ENCODE peak calls at places on chromosomes 2 and 18, in eight cellular contexts. A, X, Z, F, T, G, E and D are unnamed samples.
A peak's percentile ranks its signal among the peaks of the same experiment; 100 is the strongest.

GRCh38 chr2:16011621-16011960 is 71.2 kb downstream of the MYCN start:
- DNase-seq in G (no peak), X (no peak), A (no peak), F (no peak), Z (no peak), E (no peak), T (no peak), D (no peak)

GRCh38 chr18:9570255-9570654 is 44.1 kb downstream of the PPP4R1 start:
- DNase-seq in F (no peak), T (no peak), X (no peak), Z (no peak), G (no peak), A (no peak), E (no peak), D (no peak)

GRCh38 chr2:98828793-98829371 is 98.0 kb upstream of the MGAT4A start:
- DNase-seq in X (no peak), T (no peak), G (no peak), E (no peak), Z (no peak), F (no peak), A (no peak), D (no peak)

GRCh38 chr2:196750977-196751631 is 48.4 kb downstream of the GTF3C3 start:
- DNase-seq in X (peak; percentile 63), G (peak; percentile 77), E (peak; percentile 91), T (peak; percentile 30), Z (peak; percentile 44), F (peak; percentile 91), A (peak; percentile 49), D (peak; percentile 72)

GRCh38 chr2:885230-886071 is 65.2 kb upstream of the SNTG2 start:
- DNase-seq in Z (no peak), T (no peak), F (no peak), G (no peak), A (no peak), E (no peak), X (peak; percentile 7), D (no peak)

GRCh38 chr18:53792762-53793161 is 431.7 kb downstream of the MBD2 start:
- DNase-seq in X (no peak), A (no peak), E (no peak), Z (no peak), G (no peak), F (no peak), T (no peak), D (no peak)

GRCh38 chr2:168920504-168921157 is 19.5 kb downstream of the G6PC2 start:
- DNase-seq in G (peak; percentile 46), A (no peak), E (peak; percentile 61), T (no peak), X (no peak), F (peak; percentile 69), Z (peak; percentile 13), D (peak; percentile 43)

GRCh38 chr18:78681934-78682333 is 297.7 kb upstream of the SALL3 start:
- DNase-seq in G (no peak), X (no peak), T (no peak), A (no peak), F (no peak), E (no peak), Z (no peak), D (no peak)

GRCh38 chr2:171327043-171327496 is 106.7 kb downstream of the METTL8 start:
- DNase-seq in Z (no peak), F (no peak), G (peak; percentile 71), E (peak; percentile 71), X (no peak), T (no peak), A (no peak), D (no peak)

GRCh38 chr2:85988914-85989270 is 100.1 kb upstream of the ST3GAL5 start:
- DNase-seq in F (no peak), G (no peak), X (peak; percentile 9), E (no peak), Z (no peak), T (no peak), A (no peak), D (no peak)

GRCh38 chr18:5295231-5295920 is at the start of gene ZBTB14:
- DNase-seq in X (peak; percentile 49), F (peak; percentile 67), G (no peak), A (peak; percentile 79), E (peak; percentile 67), Z (peak; percentile 71), T (no peak), D (no peak)

GRCh38 chr2:225889452-225889851 is 489.9 kb downstream of the NYAP2 start:
- DNase-seq in F (peak; percentile 44), E (peak; percentile 89), T (no peak), G (peak; percentile 90), X (peak; percentile 30), A (no peak), Z (peak; percentile 68), D (peak; percentile 46)

GRCh38 chr2:150188177-150188576 is 299.3 kb downstream of the RND3 start:
- DNase-seq in F (no peak), T (no peak), X (no peak), Z (no peak), G (no peak), E (peak; percentile 41), A (no peak), D (no peak)

GRCh38 chr2:1863861-1864260 is 119.5 kb upstream of the PXDN start:
- DNase-seq in Z (no peak), T (no peak), E (no peak), G (no peak), F (no peak), A (no peak), X (no peak), D (no peak)

GRCh38 chr2:47867205-47867604 is 39.1 kb downstream of the FBXO11 start:
- DNase-seq in A (no peak), F (no peak), T (no peak), Z (peak; percentile 59), E (peak; percentile 72), X (peak; percentile 54), G (peak; percentile 90), D (peak; percentile 6)